ENCODE peak calls at places on chromosomes 13 and 19, in ten cellular contexts. One of them, this sample, is unnamed.

GRCh38 chr13:74168263-74168675 is 34.1 kb upstream of the KLF12 start:
- DNase-seq in fibroblast of the aortic adventitia: no peak
- DNase-seq in activated CD4-positive, alpha-beta memory T cell treated with anti-CD3 and anti-CD28 coated beads, Interleukin-2, amount 10 ng/mL, durations not matched to agents 7 days and 5 days: no peak
- DNase-seq in CD4-positive, alpha-beta memory T cell: no peak
- DNase-seq in activated CD8-positive, alpha-beta memory T cell treated with anti-CD3 and anti-CD28 coated beads for 1 hour: no peak
- DNase-seq in kidney epithelial cell: no peak
- DNase-seq in AG08395: no peak
- DNase-seq in stimulated activated CD4-positive, alpha-beta T cell treated with anti-CD3 and anti-CD28 coated beads, Interleukin-1b, Interleukin-23, amount 100 ng/mL, for 1 hour: no peak
- DNase-seq in EL: no peak
- DNase-seq in aorta: no peak
- DNase-seq in this sample: no peak

GRCh38 chr19:19214892-19215291 is 3.1 kb downstream of the NCAN start:
- DNase-seq in fibroblast of the aortic adventitia: peak
- DNase-seq in activated CD8-positive, alpha-beta memory T cell treated with anti-CD3 and anti-CD28 coated beads for 1 hour: no peak
- DNase-seq in kidney epithelial cell: no peak
- DNase-seq in EL: peak
- DNase-seq in activated CD4-positive, alpha-beta memory T cell treated with anti-CD3 and anti-CD28 coated beads, Interleukin-2, amount 10 ng/mL, durations not matched to agents 7 days and 5 days: peak
- DNase-seq in AG08395: peak
- DNase-seq in CD4-positive, alpha-beta memory T cell: no peak
- DNase-seq in stimulated activated CD4-positive, alpha-beta T cell treated with anti-CD3 and anti-CD28 coated beads, Interleukin-1b, Interleukin-23, amount 100 ng/mL, for 1 hour: no peak
- DNase-seq in aorta: no peak
- DNase-seq in this sample: peak

GRCh38 chr19:5870986-5871394 is 650 bp upstream of the FUT5 start:
- DNase-seq in stimulated activated CD4-positive, alpha-beta T cell treated with anti-CD3 and anti-CD28 coated beads, Interleukin-1b, Interleukin-23, amount 100 ng/mL, for 1 hour: no peak
- DNase-seq in AG08395: no peak
- DNase-seq in aorta: no peak
- DNase-seq in activated CD8-positive, alpha-beta memory T cell treated with anti-CD3 and anti-CD28 coated beads for 1 hour: no peak
- DNase-seq in fibroblast of the aortic adventitia: peak
- DNase-seq in EL: no peak
- DNase-seq in activated CD4-positive, alpha-beta memory T cell treated with anti-CD3 and anti-CD28 coated beads, Interleukin-2, amount 10 ng/mL, durations not matched to agents 7 days and 5 days: no peak
- DNase-seq in kidney epithelial cell: no peak
- DNase-seq in CD4-positive, alpha-beta memory T cell: no peak
- DNase-seq in this sample: no peak

GRCh38 chr13:74695021-74695800 is 561.0 kb upstream of the KLF12 start:
- DNase-seq in CD4-positive, alpha-beta memory T cell: no peak
- DNase-seq in fibroblast of the aortic adventitia: no peak
- DNase-seq in stimulated activated CD4-positive, alpha-beta T cell treated with anti-CD3 and anti-CD28 coated beads, Interleukin-1b, Interleukin-23, amount 100 ng/mL, for 1 hour: no peak
- DNase-seq in EL: no peak
- DNase-seq in kidney epithelial cell: no peak
- DNase-seq in activated CD4-positive, alpha-beta memory T cell treated with anti-CD3 and anti-CD28 coated beads, Interleukin-2, amount 10 ng/mL, durations not matched to agents 7 days and 5 days: no peak
- DNase-seq in AG08395: no peak
- DNase-seq in activated CD8-positive, alpha-beta memory T cell treated with anti-CD3 and anti-CD28 coated beads for 1 hour: no peak
- DNase-seq in aorta: no peak
- DNase-seq in this sample: no peak

GRCh38 chr19:45402469-45403070 is 2.3 kb downstream of the PPP1R13L start:
- DNase-seq in activated CD4-positive, alpha-beta memory T cell treated with anti-CD3 and anti-CD28 coated beads, Interleukin-2, amount 10 ng/mL, durations not matched to agents 7 days and 5 days: peak
- DNase-seq in CD4-positive, alpha-beta memory T cell: no peak
- DNase-seq in stimulated activated CD4-positive, alpha-beta T cell treated with anti-CD3 and anti-CD28 coated beads, Interleukin-1b, Interleukin-23, amount 100 ng/mL, for 1 hour: no peak
- DNase-seq in AG08395: peak
- DNase-seq in activated CD8-positive, alpha-beta memory T cell treated with anti-CD3 and anti-CD28 coated beads for 1 hour: no peak
- DNase-seq in fibroblast of the aortic adventitia: no peak
- DNase-seq in kidney epithelial cell: no peak
- DNase-seq in aorta: no peak
- DNase-seq in EL: peak
- DNase-seq in this sample: peak

GRCh38 chr13:25836709-25837316 is 215.0 kb downstream of the SHISA2 start:
- DNase-seq in activated CD4-positive, alpha-beta memory T cell treated with anti-CD3 and anti-CD28 coated beads, Interleukin-2, amount 10 ng/mL, durations not matched to agents 7 days and 5 days: no peak
- DNase-seq in aorta: no peak
- DNase-seq in activated CD8-positive, alpha-beta memory T cell treated with anti-CD3 and anti-CD28 coated beads for 1 hour: no peak
- DNase-seq in kidney epithelial cell: peak
- DNase-seq in stimulated activated CD4-positive, alpha-beta T cell treated with anti-CD3 and anti-CD28 coated beads, Interleukin-1b, Interleukin-23, amount 100 ng/mL, for 1 hour: no peak
- DNase-seq in fibroblast of the aortic adventitia: no peak
- DNase-seq in AG08395: no peak
- DNase-seq in EL: no peak
- DNase-seq in CD4-positive, alpha-beta memory T cell: no peak
- DNase-seq in this sample: peak

GRCh38 chr19:3536429-3537100 is 2.4 kb upstream of the TEKTIP1 start:
- DNase-seq in stimulated activated CD4-positive, alpha-beta T cell treated with anti-CD3 and anti-CD28 coated beads, Interleukin-1b, Interleukin-23, amount 100 ng/mL, for 1 hour: no peak
- DNase-seq in kidney epithelial cell: no peak
- DNase-seq in activated CD4-positive, alpha-beta memory T cell treated with anti-CD3 and anti-CD28 coated beads, Interleukin-2, amount 10 ng/mL, durations not matched to agents 7 days and 5 days: no peak
- DNase-seq in AG08395: peak
- DNase-seq in aorta: no peak
- DNase-seq in activated CD8-positive, alpha-beta memory T cell treated with anti-CD3 and anti-CD28 coated beads for 1 hour: no peak
- DNase-seq in EL: no peak
- DNase-seq in fibroblast of the aortic adventitia: no peak
- DNase-seq in CD4-positive, alpha-beta memory T cell: no peak
- DNase-seq in this sample: no peak

GRCh38 chr13:39415003-39415402 is 188.0 kb downstream of the LHFPL6 start:
- DNase-seq in stimulated activated CD4-positive, alpha-beta T cell treated with anti-CD3 and anti-CD28 coated beads, Interleukin-1b, Interleukin-23, amount 100 ng/mL, for 1 hour: no peak
- DNase-seq in EL: no peak
- DNase-seq in AG08395: no peak
- DNase-seq in aorta: no peak
- DNase-seq in fibroblast of the aortic adventitia: peak
- DNase-seq in activated CD8-positive, alpha-beta memory T cell treated with anti-CD3 and anti-CD28 coated beads for 1 hour: no peak
- DNase-seq in CD4-positive, alpha-beta memory T cell: no peak
- DNase-seq in activated CD4-positive, alpha-beta memory T cell treated with anti-CD3 and anti-CD28 coated beads, Interleukin-2, amount 10 ng/mL, durations not matched to agents 7 days and 5 days: no peak
- DNase-seq in kidney epithelial cell: no peak
- DNase-seq in this sample: no peak

GRCh38 chr13:113977976-113978375 is 4.1 kb upstream of the C13orf46 start:
- DNase-seq in fibroblast of the aortic adventitia: no peak
- DNase-seq in EL: no peak
- DNase-seq in aorta: peak
- DNase-seq in CD4-positive, alpha-beta memory T cell: no peak
- DNase-seq in AG08395: no peak
- DNase-seq in activated CD4-positive, alpha-beta memory T cell treated with anti-CD3 and anti-CD28 coated beads, Interleukin-2, amount 10 ng/mL, durations not matched to agents 7 days and 5 days: no peak
- DNase-seq in stimulated activated CD4-positive, alpha-beta T cell treated with anti-CD3 and anti-CD28 coated beads, Interleukin-1b, Interleukin-23, amount 100 ng/mL, for 1 hour: no peak
- DNase-seq in kidney epithelial cell: no peak
- DNase-seq in activated CD8-positive, alpha-beta memory T cell treated with anti-CD3 and anti-CD28 coated beads for 1 hour: no peak
- DNase-seq in this sample: no peak

GRCh38 chr19:35347171-35347929 is at the start of gene FFAR1:
- DNase-seq in AG08395: no peak
- DNase-seq in activated CD4-positive, alpha-beta memory T cell treated with anti-CD3 and anti-CD28 coated beads, Interleukin-2, amount 10 ng/mL, durations not matched to agents 7 days and 5 days: peak
- DNase-seq in aorta: peak
- DNase-seq in activated CD8-positive, alpha-beta memory T cell treated with anti-CD3 and anti-CD28 coated beads for 1 hour: no peak
- DNase-seq in EL: no peak
- DNase-seq in CD4-positive, alpha-beta memory T cell: peak
- DNase-seq in fibroblast of the aortic adventitia: no peak
- DNase-seq in stimulated activated CD4-positive, alpha-beta T cell treated with anti-CD3 and anti-CD28 coated beads, Interleukin-1b, Interleukin-23, amount 100 ng/mL, for 1 hour: no peak
- DNase-seq in kidney epithelial cell: no peak
- DNase-seq in this sample: no peak

GRCh38 chr19:17249887-17250548 is 4.3 kb upstream of the NR2F6 start:
- DNase-seq in CD4-positive, alpha-beta memory T cell: no peak
- DNase-seq in aorta: no peak
- DNase-seq in activated CD8-positive, alpha-beta memory T cell treated with anti-CD3 and anti-CD28 coated beads for 1 hour: no peak
- DNase-seq in AG08395: no peak
- DNase-seq in activated CD4-positive, alpha-beta memory T cell treated with anti-CD3 and anti-CD28 coated beads, Interleukin-2, amount 10 ng/mL, durations not matched to agents 7 days and 5 days: no peak
- DNase-seq in kidney epithelial cell: no peak
- DNase-seq in stimulated activated CD4-positive, alpha-beta T cell treated with anti-CD3 and anti-CD28 coated beads, Interleukin-1b, Interleukin-23, amount 100 ng/mL, for 1 hour: no peak
- DNase-seq in fibroblast of the aortic adventitia: no peak
- DNase-seq in EL: no peak
- DNase-seq in this sample: no peak

GRCh38 chr13:23956106-23956505 is 58.8 kb upstream of the C1QTNF9B start:
- DNase-seq in fibroblast of the aortic adventitia: peak
- DNase-seq in AG08395: no peak
- DNase-seq in EL: peak
- DNase-seq in stimulated activated CD4-positive, alpha-beta T cell treated with anti-CD3 and anti-CD28 coated beads, Interleukin-1b, Interleukin-23, amount 100 ng/mL, for 1 hour: no peak
- DNase-seq in activated CD8-positive, alpha-beta memory T cell treated with anti-CD3 and anti-CD28 coated beads for 1 hour: no peak
- DNase-seq in activated CD4-positive, alpha-beta memory T cell treated with anti-CD3 and anti-CD28 coated beads, Interleukin-2, amount 10 ng/mL, durations not matched to agents 7 days and 5 days: peak
- DNase-seq in CD4-positive, alpha-beta memory T cell: no peak
- DNase-seq in aorta: no peak
- DNase-seq in kidney epithelial cell: peak
- DNase-seq in this sample: peak

GRCh38 chr19:4557971-4558941 is 1.2 kb downstream of the SEMA6B start:
- DNase-seq in activated CD8-positive, alpha-beta memory T cell treated with anti-CD3 and anti-CD28 coated beads for 1 hour: no peak
- DNase-seq in CD4-positive, alpha-beta memory T cell: no peak
- DNase-seq in kidney epithelial cell: no peak
- DNase-seq in EL: no peak
- DNase-seq in stimulated activated CD4-positive, alpha-beta T cell treated with anti-CD3 and anti-CD28 coated beads, Interleukin-1b, Interleukin-23, amount 100 ng/mL, for 1 hour: peak
- DNase-seq in activated CD4-positive, alpha-beta memory T cell treated with anti-CD3 and anti-CD28 coated beads, Interleukin-2, amount 10 ng/mL, durations not matched to agents 7 days and 5 days: peak
- DNase-seq in AG08395: peak
- DNase-seq in fibroblast of the aortic adventitia: no peak
- DNase-seq in aorta: no peak
- DNase-seq in this sample: peak

GRCh38 chr19:14728595-14728994 is 38.7 kb downstream of the ZNF333 start:
- DNase-seq in aorta: no peak
- DNase-seq in fibroblast of the aortic adventitia: no peak
- DNase-seq in stimulated activated CD4-positive, alpha-beta T cell treated with anti-CD3 and anti-CD28 coated beads, Interleukin-1b, Interleukin-23, amount 100 ng/mL, for 1 hour: no peak
- DNase-seq in EL: no peak
- DNase-seq in activated CD4-positive, alpha-beta memory T cell treated with anti-CD3 and anti-CD28 coated beads, Interleukin-2, amount 10 ng/mL, durations not matched to agents 7 days and 5 days: no peak
- DNase-seq in activated CD8-positive, alpha-beta memory T cell treated with anti-CD3 and anti-CD28 coated beads for 1 hour: no peak
- DNase-seq in CD4-positive, alpha-beta memory T cell: no peak
- DNase-seq in AG08395: no peak
- DNase-seq in kidney epithelial cell: no peak
- DNase-seq in this sample: no peak

GRCh38 chr13:111115841-111116500 is 861 bp downstream of the ARHGEF7 start:
- DNase-seq in AG08395: peak
- DNase-seq in kidney epithelial cell: no peak
- DNase-seq in EL: peak
- DNase-seq in fibroblast of the aortic adventitia: peak
- DNase-seq in activated CD4-positive, alpha-beta memory T cell treated with anti-CD3 and anti-CD28 coated beads, Interleukin-2, amount 10 ng/mL, durations not matched to agents 7 days and 5 days: no peak
- DNase-seq in activated CD8-positive, alpha-beta memory T cell treated with anti-CD3 and anti-CD28 coated beads for 1 hour: no peak
- DNase-seq in CD4-positive, alpha-beta memory T cell: no peak
- DNase-seq in stimulated activated CD4-positive, alpha-beta T cell treated with anti-CD3 and anti-CD28 coated beads, Interleukin-1b, Interleukin-23, amount 100 ng/mL, for 1 hour: no peak
- DNase-seq in aorta: peak
- DNase-seq in this sample: no peak

GRCh38 chr13:113559901-113560644 is 24.5 kb upstream of the TFDP1 start:
- DNase-seq in kidney epithelial cell: no peak
- DNase-seq in activated CD8-positive, alpha-beta memory T cell treated with anti-CD3 and anti-CD28 coated beads for 1 hour: no peak
- DNase-seq in aorta: no peak
- DNase-seq in CD4-positive, alpha-beta memory T cell: no peak
- DNase-seq in EL: no peak
- DNase-seq in AG08395: no peak
- DNase-seq in fibroblast of the aortic adventitia: no peak
- DNase-seq in stimulated activated CD4-positive, alpha-beta T cell treated with anti-CD3 and anti-CD28 coated beads, Interleukin-1b, Interleukin-23, amount 100 ng/mL, for 1 hour: no peak
- DNase-seq in activated CD4-positive, alpha-beta memory T cell treated with anti-CD3 and anti-CD28 coated beads, Interleukin-2, amount 10 ng/mL, durations not matched to agents 7 days and 5 days: peak
- DNase-seq in this sample: no peak

GRCh38 chr19:38666662-38667448 is 19.4 kb downstream of the ACTN4 start:
- DNase-seq in activated CD8-positive, alpha-beta memory T cell treated with anti-CD3 and anti-CD28 coated beads for 1 hour: no peak
- DNase-seq in CD4-positive, alpha-beta memory T cell: peak
- DNase-seq in AG08395: peak
- DNase-seq in fibroblast of the aortic adventitia: peak
- DNase-seq in aorta: peak
- DNase-seq in kidney epithelial cell: no peak
- DNase-seq in activated CD4-positive, alpha-beta memory T cell treated with anti-CD3 and anti-CD28 coated beads, Interleukin-2, amount 10 ng/mL, durations not matched to agents 7 days and 5 days: peak
- DNase-seq in stimulated activated CD4-positive, alpha-beta T cell treated with anti-CD3 and anti-CD28 coated beads, Interleukin-1b, Interleukin-23, amount 100 ng/mL, for 1 hour: no peak
- DNase-seq in EL: peak
- DNase-seq in this sample: peak

GRCh38 chr19:34096020-34096915 is 76.0 kb upstream of the LSM14A start:
- DNase-seq in fibroblast of the aortic adventitia: peak
- DNase-seq in stimulated activated CD4-positive, alpha-beta T cell treated with anti-CD3 and anti-CD28 coated beads, Interleukin-1b, Interleukin-23, amount 100 ng/mL, for 1 hour: no peak
- DNase-seq in activated CD8-positive, alpha-beta memory T cell treated with anti-CD3 and anti-CD28 coated beads for 1 hour: no peak
- DNase-seq in activated CD4-positive, alpha-beta memory T cell treated with anti-CD3 and anti-CD28 coated beads, Interleukin-2, amount 10 ng/mL, durations not matched to agents 7 days and 5 days: no peak
- DNase-seq in kidney epithelial cell: peak
- DNase-seq in AG08395: peak
- DNase-seq in CD4-positive, alpha-beta memory T cell: peak
- DNase-seq in EL: peak
- DNase-seq in aorta: no peak
- DNase-seq in this sample: peak

GRCh38 chr13:51453959-51454703 is 1.3 kb upstream of the INTS6 start:
- DNase-seq in activated CD4-positive, alpha-beta memory T cell treated with anti-CD3 and anti-CD28 coated beads, Interleukin-2, amount 10 ng/mL, durations not matched to agents 7 days and 5 days: peak
- DNase-seq in kidney epithelial cell: no peak
- DNase-seq in aorta: no peak
- DNase-seq in stimulated activated CD4-positive, alpha-beta T cell treated with anti-CD3 and anti-CD28 coated beads, Interleukin-1b, Interleukin-23, amount 100 ng/mL, for 1 hour: no peak
- DNase-seq in fibroblast of the aortic adventitia: peak
- DNase-seq in CD4-positive, alpha-beta memory T cell: no peak
- DNase-seq in AG08395: peak
- DNase-seq in activated CD8-positive, alpha-beta memory T cell treated with anti-CD3 and anti-CD28 coated beads for 1 hour: no peak
- DNase-seq in EL: peak
- DNase-seq in this sample: peak

GRCh38 chr13:82356667-82357066 is 1525.6 kb downstream of the SLITRK1 start:
- DNase-seq in kidney epithelial cell: no peak
- DNase-seq in stimulated activated CD4-positive, alpha-beta T cell treated with anti-CD3 and anti-CD28 coated beads, Interleukin-1b, Interleukin-23, amount 100 ng/mL, for 1 hour: no peak
- DNase-seq in aorta: no peak
- DNase-seq in AG08395: no peak
- DNase-seq in EL: peak
- DNase-seq in CD4-positive, alpha-beta memory T cell: no peak
- DNase-seq in activated CD8-positive, alpha-beta memory T cell treated with anti-CD3 and anti-CD28 coated beads for 1 hour: no peak
- DNase-seq in fibroblast of the aortic adventitia: peak
- DNase-seq in activated CD4-positive, alpha-beta memory T cell treated with anti-CD3 and anti-CD28 coated beads, Interleukin-2, amount 10 ng/mL, durations not matched to agents 7 days and 5 days: no peak
- DNase-seq in this sample: peak

GRCh38 chr13:114096811-114097503 is 35.5 kb downstream of the RASA3 start:
- DNase-seq in activated CD8-positive, alpha-beta memory T cell treated with anti-CD3 and anti-CD28 coated beads for 1 hour: no peak
- DNase-seq in stimulated activated CD4-positive, alpha-beta T cell treated with anti-CD3 and anti-CD28 coated beads, Interleukin-1b, Interleukin-23, amount 100 ng/mL, for 1 hour: no peak
- DNase-seq in aorta: peak
- DNase-seq in AG08395: no peak
- DNase-seq in EL: no peak
- DNase-seq in activated CD4-positive, alpha-beta memory T cell treated with anti-CD3 and anti-CD28 coated beads, Interleukin-2, amount 10 ng/mL, durations not matched to agents 7 days and 5 days: no peak
- DNase-seq in CD4-positive, alpha-beta memory T cell: no peak
- DNase-seq in fibroblast of the aortic adventitia: no peak
- DNase-seq in kidney epithelial cell: no peak
- DNase-seq in this sample: no peak

GRCh38 chr19:54178581-54179261 is 5.8 kb upstream of the TMC4 start:
- DNase-seq in activated CD8-positive, alpha-beta memory T cell treated with anti-CD3 and anti-CD28 coated beads for 1 hour: no peak
- DNase-seq in activated CD4-positive, alpha-beta memory T cell treated with anti-CD3 and anti-CD28 coated beads, Interleukin-2, amount 10 ng/mL, durations not matched to agents 7 days and 5 days: peak
- DNase-seq in aorta: peak
- DNase-seq in fibroblast of the aortic adventitia: no peak
- DNase-seq in stimulated activated CD4-positive, alpha-beta T cell treated with anti-CD3 and anti-CD28 coated beads, Interleukin-1b, Interleukin-23, amount 100 ng/mL, for 1 hour: no peak
- DNase-seq in AG08395: no peak
- DNase-seq in kidney epithelial cell: no peak
- DNase-seq in EL: no peak
- DNase-seq in CD4-positive, alpha-beta memory T cell: no peak
- DNase-seq in this sample: no peak

This sample was measured in MCF 10A.